ENCODE peak calls at places on chromosomes 5 and 9, in nine cellular contexts. B, H, W, R, X, K, P, D and O are unnamed samples. For H3K4me1 and H3K36me3, the result is how much of the 10 kb centered on the place peaks cover.

GRCh38 chr9:4318741-4319140 is 18.9 kb upstream of the GLIS3 start:
- DNase-seq in K (no peak), B (no peak), X (no peak), P (no peak), W (no peak), R (no peak), H (no peak), D (no peak), O (no peak)

GRCh38 chr9:94281101-94281500 is 22.0 kb downstream of the ZNF169 start:
- DNase-seq in H (no peak), K (no peak), R (no peak), X (no peak), B (no peak), D (no peak), W (no peak), P (no peak), O (no peak)

GRCh38 chr5:67465556-67466206 is 269.1 kb upstream of the CD180 start:
- DNase-seq in P (no peak), D (no peak), X (peak), B (no peak), K (no peak), W (no peak), R (no peak), H (no peak), O (no peak)

GRCh38 chr9:123927625-123928308 is 2.2 kb downstream of the DENND1A start:
- DNase-seq in B (no peak), X (no peak), D (peak), W (no peak), K (no peak), R (no peak), P (no peak), H (peak), O (peak)

GRCh38 chr5:141650851-141651727 is at the start of gene FCHSD1:
- DNase-seq in R (peak), X (peak), P (peak), B (peak), H (peak), K (peak), D (peak), W (peak), O (peak)

GRCh38 chr5:153480401-153480800 is 10.1 kb upstream of the GRIA1 start:
- DNase-seq in R (no peak), D (no peak), B (no peak), K (no peak), H (peak), X (no peak), W (no peak), P (no peak), O (no peak)

GRCh38 chr9:109213300-109214121 is 46.5 kb upstream of the FRRS1L start:
- DNase-seq in K (no peak), W (no peak), X (no peak), H (no peak), P (no peak), R (no peak), B (peak), D (no peak), O (no peak)

GRCh38 chr5:65185468-65185867 is 296.3 kb downstream of the ADAMTS6 start:
- DNase-seq in W (no peak), R (no peak), B (no peak), K (no peak), H (no peak), D (no peak), P (no peak), X (no peak), O (no peak)

GRCh38 chr5:73115399-73116051 is 4.8 kb upstream of the TMEM171 start:
- DNase-seq in R (no peak), B (no peak), H (peak), W (no peak), D (no peak), P (no peak), K (no peak), X (no peak), O (peak)

GRCh38 chr9:132486706-132487350 is 76.8 kb downstream of the CFAP77 start:
- DNase-seq in D (no peak), K (no peak), P (no peak), B (no peak), X (no peak), W (no peak), H (no peak), R (no peak), O (no peak)

GRCh38 chr5:38384396-38384795 is 126.0 kb downstream of the EGFLAM start:
- DNase-seq in D (no peak), B (no peak), W (no peak), X (no peak), R (no peak), H (no peak), K (peak), P (no peak), O (no peak)

GRCh38 chr5:33507426-33507825 is 66.7 kb downstream of the TARS1 start:
- DNase-seq in K (no peak), X (no peak), D (no peak), W (no peak), B (no peak), P (no peak), R (no peak), H (no peak), O (no peak)

GRCh38 chr5:177169271-177169670 is 35.7 kb downstream of the NSD1 start:
- DNase-seq in W (no peak), R (no peak), B (no peak), D (no peak), X (no peak), P (no peak), H (no peak), K (no peak), O (no peak)

GRCh38 chr5:134175874-134176522 is 752 bp downstream of the SKP1 start:
- DNase-seq in W (no peak), H (peak), X (no peak), R (no peak), P (no peak), K (no peak), D (peak), B (peak), O (no peak)

GRCh38 chr5:135511858-135512257 is 23.9 kb downstream of the NEUROG1 start:
- DNase-seq in P (no peak), X (no peak), W (no peak), D (no peak), H (no peak), B (no peak), K (no peak), R (no peak), O (no peak)

GRCh38 chr9:133237271-133237731 is 28.3 kb upstream of the OBP2B start:
- DNase-seq in P (no peak), R (peak), B (peak), K (no peak), D (no peak), W (no peak), X (peak), H (peak), O (no peak)

GRCh38 chr9:92894711-92895362 is 17.0 kb upstream of the ZNF484 start:
- DNase-seq in W (no peak), D (no peak), P (no peak), X (no peak), H (no peak), K (no peak), B (no peak), R (no peak), O (no peak)

GRCh38 chr5:153404747-153405146 is 85.7 kb upstream of the GRIA1 start:
- DNase-seq in R (no peak), W (no peak), P (no peak), D (no peak), K (peak), H (no peak), B (no peak), X (no peak), O (no peak)

GRCh38 chr5:143197260-143197656 is 206.2 kb downstream of the NR3C1 start:
- DNase-seq in B (no peak), P (no peak), K (no peak), X (no peak), D (no peak), H (no peak), R (no peak), W (no peak), O (no peak)

GRCh38 chr9:103319979-103320378 is 324.8 kb downstream of the CYLC2 start:
- DNase-seq in X (no peak), P (no peak), R (no peak), K (no peak), D (peak), W (no peak), B (no peak), H (no peak), O (no peak)

GRCh38 chr9:16626577-16627130 is 243.8 kb downstream of the BNC2 start:
- DNase-seq in R (no peak), B (no peak), D (no peak), X (no peak), H (peak), P (no peak), W (no peak), K (peak), O (no peak)

GRCh38 chr9:137672907-137673791 is 54.3 kb downstream of the EHMT1 start:
- DNase-seq in K (peak), X (no peak), P (peak), B (peak), D (peak), R (no peak), W (peak), H (peak), O (peak)

GRCh38 chr5:65876496-65876895 is 49.9 kb upstream of the ERBIN start:
- DNase-seq in X (no peak), D (no peak), R (no peak), K (no peak), H (no peak), P (no peak), B (no peak), W (no peak), O (no peak)

GRCh38 chr9:82410306-82410705 is 421.7 kb downstream of the SPATA31D1 start:
- DNase-seq in X (no peak), H (peak), R (no peak), D (no peak), P (no peak), W (no peak), B (no peak), K (no peak), O (no peak)

GRCh38 chr9:122875523-122875922 is 29.6 kb downstream of the RC3H2 start:
- DNase-seq in W (no peak), R (no peak), D (peak), X (no peak), B (no peak), K (no peak), P (no peak), H (no peak), O (no peak)

GRCh38 chr9:132993511-132993939 is 15.0 kb downstream of the GFI1B start:
- DNase-seq in B (no peak), D (no peak), K (peak), R (no peak), H (no peak), P (peak), W (no peak), X (no peak), O (no peak)

GRCh38 chr9:82367929-82368328 is 379.4 kb downstream of the SPATA31D1 start:
- DNase-seq in B (no peak), X (no peak), D (no peak), K (no peak), R (no peak), W (no peak), P (no peak), H (no peak), O (no peak)

GRCh38 chr5:59943721-59944120 is 50.2 kb upstream of the PDE4D start:
- DNase-seq in D (no peak), B (no peak), H (peak), P (no peak), R (no peak), K (no peak), W (no peak), X (no peak), O (peak)

GRCh38 chr5:138654281-138654867 is 79.2 kb upstream of the HSPA9 start:
- DNase-seq in B (no peak), D (no peak), K (peak), X (no peak), P (no peak), R (no peak), W (peak), H (peak), O (no peak)

GRCh38 chr5:55231476-55232193 is 1.8 kb downstream of the CCNO start:
- DNase-seq in K (peak), P (no peak), H (peak), R (no peak), W (no peak), X (no peak), D (no peak), B (no peak), O (peak)

GRCh38 chr9:136090768-136091581 is 4.1 kb downstream of the NACC2 start:
- DNase-seq in D (no peak), B (no peak), H (peak), R (peak), K (peak), X (peak), P (no peak), W (no peak), O (no peak)

GRCh38 chr9:36980148-36980974 is 53.7 kb downstream of the PAX5 start:
- DNase-seq in B (no peak), W (no peak), R (no peak), H (no peak), P (no peak), X (no peak), D (peak), K (peak), O (peak)

GRCh38 chr5:178141550-178141949 is 10.7 kb downstream of the RMND5B start:
- DNase-seq in D (no peak), X (no peak), B (no peak), R (no peak), H (no peak), W (no peak), K (no peak), P (no peak), O (no peak)

GRCh38 chr5:95153581-95153980 is 131.3 kb downstream of the MCTP1 start:
- DNase-seq in W (no peak), X (no peak), D (no peak), H (no peak), B (no peak), R (no peak), P (no peak), K (no peak), O (no peak)

GRCh38 chr5:16713386-16713928 is 96.7 kb upstream of the RETREG1 start:
- DNase-seq in K (peak), R (no peak), X (no peak), H (peak), D (no peak), W (no peak), B (no peak), P (no peak), O (no peak)

GRCh38 chr5:141889282-141889871 is 11.2 kb upstream of the PCDH1 start:
- DNase-seq in X (no peak), K (no peak), D (peak), P (no peak), R (no peak), W (no peak), H (peak), B (no peak), O (no peak)

GRCh38 chr5:69326365-69326764 is 6.2 kb downstream of the CCDC125 start:
- DNase-seq in P (no peak), H (no peak), X (no peak), R (no peak), D (no peak), W (no peak), B (no peak), K (no peak), O (no peak)

GRCh38 chr9:137297966-137298365 is 4.1 kb downstream of the NRARP start:
- DNase-seq in B (no peak), X (no peak), R (no peak), K (peak), P (no peak), H (no peak), W (no peak), D (no peak), O (no peak)

GRCh38 chr5:170289749-170290148 is 7.8 kb downstream of the LCP2 start:
- DNase-seq in B (no peak), W (no peak), X (peak), H (no peak), D (no peak), P (no peak), R (peak), K (no peak), O (no peak)
- H3K4me1 ChIP-seq in B (under half), W (half or more), X (under half), H (under half), D (under half), P (under half), R (under half), K (under half), O (under half)

GRCh38 chr9:21528123-21528808 is 46.2 kb upstream of the IFNE start:
- DNase-seq in P (no peak), K (no peak), R (no peak), B (no peak), X (no peak), D (no peak), H (no peak), W (no peak), O (no peak)
- H3K36me3 ChIP-seq in P (under half), K (under half), R (under half), B (under half), X (under half), D (under half), H (under half), W (under half), O (under half)

DNA sequence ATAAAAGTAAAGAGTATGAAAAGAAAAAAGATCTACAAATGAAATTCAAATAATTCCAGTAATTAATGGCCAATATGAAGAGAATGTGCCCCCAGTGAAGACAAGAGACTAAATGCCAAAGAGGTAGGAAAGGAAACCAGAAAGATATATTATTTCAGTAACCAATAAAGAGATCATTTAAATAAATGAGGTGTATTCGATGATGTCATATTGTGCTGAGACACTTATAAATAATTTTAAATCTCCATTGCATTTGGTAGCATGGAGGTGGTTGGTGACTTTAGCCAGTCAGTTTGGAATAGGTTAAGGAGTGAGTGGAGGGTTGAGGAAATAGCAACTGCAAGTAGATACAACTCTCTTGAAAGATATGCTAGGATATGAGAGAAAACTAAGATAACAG is 417.7 kb upstream of the PTGER4 start:
- DNase-seq in K (no peak), X (no peak), W (no peak), H (no peak), P (no peak), B (no peak), R (no peak), D (no peak), O (no peak)
- H3K4me1 ChIP-seq in K (under half), X (under half), W (under half), H (under half), P (under half), B (under half), R (under half), D (under half), O (under half)

DNA sequence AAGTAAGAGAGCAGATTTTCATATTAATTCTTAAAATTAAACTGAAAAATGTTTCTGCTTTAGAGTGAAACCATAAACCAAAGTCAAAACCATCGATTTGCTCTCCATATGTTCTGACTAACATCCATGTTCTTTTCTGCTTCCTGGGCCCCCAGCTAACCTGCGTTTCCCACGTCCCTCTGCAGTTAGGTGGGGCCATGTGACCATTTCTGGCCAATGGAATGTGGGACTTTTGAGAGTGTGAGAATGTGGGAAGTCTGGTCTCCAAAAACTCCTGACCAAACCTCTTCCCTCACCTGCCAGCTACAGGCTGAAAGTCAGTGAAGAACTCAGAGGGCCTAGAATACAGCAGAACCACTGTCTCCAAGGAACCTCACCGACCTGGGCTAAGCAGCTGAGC is 44.9 kb downstream of the ANKH start:
- DNase-seq in W (no peak), H (no peak), D (no peak), R (no peak), P (no peak), K (no peak), B (no peak), X (no peak), O (no peak)
- H3K36me3 ChIP-seq in W (under half), H (under half), D (under half), R (under half), P (under half), K (under half), B (under half), X (under half), O (under half)